ENCODE peak calls at places on chromosomes 13 and 19, in five cellular contexts. H, I, D, K and L are unnamed samples.

GRCh38 chr19:51524661-51525264 is 6.7 kb downstream of the SIGLEC6 start:
- DNase-seq in I (no peak), K (no peak), D (no peak), H (no peak), L (no peak)

GRCh38 chr19:11737964-11738745 is 591 bp downstream of the ZNF823 start:
- DNase-seq in D (peak), I (peak), H (no peak), K (no peak), L (no peak)

GRCh38 chr19:39778763-39779162 is at the start of gene LEUTX:
- DNase-seq in K (no peak), H (no peak), I (no peak), D (no peak), L (no peak)

GRCh38 chr19:34493038-34493648 is 11.6 kb downstream of the WTIP start:
- DNase-seq in I (no peak), H (no peak), D (no peak), K (no peak), L (no peak)

GRCh38 chr19:38442736-38443135 is 9.2 kb downstream of the RYR1 start:
- DNase-seq in H (no peak), K (no peak), D (no peak), I (no peak), L (no peak)

GRCh38 chr19:33266971-33267484 is 35.3 kb downstream of the CEBPA start:
- DNase-seq in H (no peak), K (no peak), D (no peak), I (no peak), L (no peak)

GRCh38 chr13:102405499-102406079 is 3.7 kb upstream of the FGF14 start:
- DNase-seq in D (no peak), H (no peak), K (no peak), I (no peak), L (no peak)

GRCh38 chr19:16847407-16847806 is 18.2 kb downstream of the SIN3B start:
- DNase-seq in I (no peak), D (no peak), K (no peak), H (no peak), L (no peak)

GRCh38 chr13:60047943-60048342 is 115.8 kb downstream of the DIAPH3 start:
- DNase-seq in K (no peak), I (no peak), D (no peak), H (peak), L (no peak)

GRCh38 chr13:33057019-33057785 is 41.0 kb downstream of the KL start:
- DNase-seq in K (no peak), D (no peak), I (no peak), H (no peak), L (no peak)

GRCh38 chr13:69319659-69320058 is 788.0 kb upstream of the ATXN8OS start:
- DNase-seq in I (no peak), K (no peak), D (no peak), H (no peak), L (no peak)

GRCh38 chr19:1411255-1412191 is 4.1 kb downstream of the DAZAP1 start:
- DNase-seq in K (no peak), D (no peak), I (no peak), H (no peak), L (no peak)

GRCh38 chr13:64534302-64534701 is 2695.8 kb downstream of the PCDH9 start:
- DNase-seq in D (no peak), H (no peak), K (no peak), I (no peak), L (no peak)

GRCh38 chr19:18441804-18442788 is 4.2 kb upstream of the ISYNA1 start:
- DNase-seq in I (no peak), K (no peak), H (no peak), D (no peak), L (no peak)

GRCh38 chr13:84994582-84994981 is 804.6 kb downstream of the SLITRK6 start:
- DNase-seq in H (no peak), D (no peak), I (no peak), K (no peak), L (no peak)

GRCh38 chr13:86447479-86447878 is 648.3 kb upstream of the SLITRK6 start:
- DNase-seq in D (no peak), H (no peak), K (no peak), I (no peak), L (no peak)

GRCh38 chr13:53004605-53005004 is 24.0 kb upstream of the OLFM4 start:
- DNase-seq in D (no peak), K (no peak), H (no peak), I (no peak), L (no peak)

GRCh38 chr19:18464646-18465045 is 26.7 kb upstream of the ISYNA1 start:
- DNase-seq in H (peak), K (no peak), I (no peak), D (no peak), L (no peak)

GRCh38 chr19:3683405-3683865 is 16.8 kb downstream of the PIP5K1C start:
- DNase-seq in D (no peak), K (no peak), I (no peak), H (no peak), L (no peak)

GRCh38 chr13:40668335-40668734 is 1.9 kb upstream of the FOXO1 start:
- DNase-seq in K (no peak), H (no peak), I (no peak), D (no peak), L (peak)

GRCh38 chr19:1494115-1494815 is 3.3 kb downstream of the REEP6 start:
- DNase-seq in K (no peak), D (no peak), I (no peak), H (no peak), L (no peak)

GRCh38 chr13:79228972-79229371 is 177.1 kb downstream of the RBM26 start:
- DNase-seq in I (no peak), K (no peak), H (no peak), D (no peak), L (no peak)

GRCh38 chr13:101939370-101939769 is 462.5 kb downstream of the FGF14 start:
- DNase-seq in D (no peak), H (no peak), I (no peak), K (no peak), L (no peak)

GRCh38 chr19:49073514-49074378 is 1.2 kb upstream of the KCNA7 start:
- DNase-seq in I (no peak), D (no peak), K (no peak), H (peak), L (no peak)

GRCh38 chr13:46595136-46595917 is 42.4 kb downstream of the LRCH1 start:
- DNase-seq in D (no peak), H (no peak), I (no peak), K (no peak), L (no peak)

GRCh38 chr13:110047511-110047910 is 259.4 kb downstream of the COL4A1 start:
- DNase-seq in I (no peak), H (peak), K (no peak), D (no peak), L (no peak)

GRCh38 chr19:41813911-41814310 is 17.5 kb downstream of the CEACAM3 start:
- DNase-seq in H (no peak), D (no peak), I (no peak), K (no peak), L (no peak)

GRCh38 chr19:17423429-17424208 is 3.8 kb downstream of the MVB12A start:
- DNase-seq in K (no peak), D (no peak), H (no peak), I (no peak), L (no peak)